ENCODE peak calls at places on chromosome X, in seven cellular contexts. One of them, this sample, is unnamed. For H3K4me1, the result is how much of the 10 kb centered on the place peaks cover.

GRCh38 chrX:1486177-1486576 is 33.5 kb upstream of the ASMTL start:
- DNase-seq in colonic mucosa: no peak
- DNase-seq in H9: no peak
- DNase-seq in K562: no peak
- DNase-seq in adrenal gland: peak
- DNase-seq in left lung: no peak
- DNase-seq in esophagus squamous epithelium: no peak
- DNase-seq in this sample: no peak

GRCh38 chrX:44312421-44312820 is 31.1 kb downstream of the EFHC2 start:
- DNase-seq in colonic mucosa: no peak
- DNase-seq in H9: no peak
- DNase-seq in K562: peak
- DNase-seq in adrenal gland: no peak
- DNase-seq in left lung: no peak
- DNase-seq in esophagus squamous epithelium: no peak
- DNase-seq in this sample: no peak

GRCh38 chrX:103626855-103627254 is 1.9 kb upstream of the TCEAL1 start:
- DNase-seq in colonic mucosa: no peak
- DNase-seq in H9: no peak
- DNase-seq in K562: no peak
- DNase-seq in adrenal gland: no peak
- DNase-seq in left lung: no peak
- DNase-seq in esophagus squamous epithelium: no peak
- DNase-seq in this sample: no peak

GRCh38 chrX:139026406-139027200 is 315.1 kb upstream of the FGF13 start:
- DNase-seq in colonic mucosa: no peak
- DNase-seq in H9: no peak
- DNase-seq in K562: no peak
- DNase-seq in adrenal gland: no peak
- DNase-seq in left lung: no peak
- DNase-seq in esophagus squamous epithelium: no peak
- DNase-seq in this sample: no peak

GRCh38 chrX:21479695-21480280 is 105.6 kb downstream of the CNKSR2 start:
- DNase-seq in colonic mucosa: no peak
- DNase-seq in H9: no peak
- DNase-seq in K562: peak
- DNase-seq in adrenal gland: no peak
- DNase-seq in left lung: no peak
- DNase-seq in esophagus squamous epithelium: no peak
- DNase-seq in this sample: peak

GRCh38 chrX:153768311-153769157 is 4.5 kb downstream of the PLXNB3 start:
- DNase-seq in colonic mucosa: no peak
- DNase-seq in H9: peak
- DNase-seq in K562: no peak
- DNase-seq in adrenal gland: no peak
- DNase-seq in left lung: peak
- DNase-seq in esophagus squamous epithelium: no peak
- DNase-seq in this sample: no peak

GRCh38 chrX:135328421-135329005 is 19.2 kb downstream of the ETDC start:
- DNase-seq in colonic mucosa: no peak
- DNase-seq in H9: no peak
- DNase-seq in K562: no peak
- DNase-seq in adrenal gland: no peak
- DNase-seq in left lung: no peak
- DNase-seq in esophagus squamous epithelium: no peak
- DNase-seq in this sample: no peak

GRCh38 chrX:139811942-139812629 is 104.1 kb upstream of the MCF2 start:
- DNase-seq in colonic mucosa: no peak
- DNase-seq in H9: no peak
- DNase-seq in K562: no peak
- DNase-seq in adrenal gland: no peak
- DNase-seq in left lung: no peak
- DNase-seq in esophagus squamous epithelium: no peak
- DNase-seq in this sample: no peak

GRCh38 chrX:83819304-83819703 is 41.6 kb upstream of the CYLC1 start:
- DNase-seq in colonic mucosa: no peak
- DNase-seq in H9: peak
- DNase-seq in K562: no peak
- DNase-seq in adrenal gland: no peak
- DNase-seq in left lung: no peak
- DNase-seq in esophagus squamous epithelium: no peak
- DNase-seq in this sample: no peak

GRCh38 chrX:50067435-50068292 is 133.1 kb downstream of the AKAP4 start:
- DNase-seq in colonic mucosa: peak
- DNase-seq in H9: peak
- DNase-seq in K562: no peak
- DNase-seq in adrenal gland: peak
- DNase-seq in left lung: no peak
- DNase-seq in esophagus squamous epithelium: no peak
- DNase-seq in this sample: no peak

GRCh38 chrX:69024287-69024686 is 141.0 kb downstream of the PJA1 start:
- DNase-seq in colonic mucosa: no peak
- DNase-seq in H9: no peak
- DNase-seq in K562: no peak
- DNase-seq in adrenal gland: no peak
- DNase-seq in left lung: no peak
- DNase-seq in esophagus squamous epithelium: no peak
- DNase-seq in this sample: no peak

GRCh38 chrX:17632942-17633341 is 104.4 kb upstream of the SCML1 start:
- DNase-seq in colonic mucosa: no peak
- DNase-seq in H9: no peak
- DNase-seq in K562: no peak
- DNase-seq in adrenal gland: no peak
- DNase-seq in left lung: no peak
- DNase-seq in esophagus squamous epithelium: no peak
- DNase-seq in this sample: no peak

GRCh38 chrX:70244881-70245280 is 10.4 kb downstream of the AWAT1 start:
- DNase-seq in colonic mucosa: no peak
- DNase-seq in H9: no peak
- DNase-seq in K562: no peak
- DNase-seq in adrenal gland: no peak
- DNase-seq in left lung: no peak
- DNase-seq in esophagus squamous epithelium: no peak
- DNase-seq in this sample: no peak

GRCh38 chrX:90012395-90012794 is 90.7 kb downstream of the TGIF2LX start:
- DNase-seq in colonic mucosa: no peak
- DNase-seq in H9: no peak
- DNase-seq in K562: no peak
- DNase-seq in adrenal gland: no peak
- DNase-seq in left lung: no peak
- DNase-seq in esophagus squamous epithelium: no peak
- DNase-seq in this sample: no peak

GRCh38 chrX:136768469-136769084 is 12.2 kb downstream of the ARHGEF6 start:
- DNase-seq in colonic mucosa: peak
- DNase-seq in H9: peak
- DNase-seq in K562: peak
- DNase-seq in adrenal gland: peak
- DNase-seq in left lung: no peak
- DNase-seq in esophagus squamous epithelium: no peak
- DNase-seq in this sample: peak

GRCh38 chrX:12825801-12826200 is 34.6 kb downstream of the PRPS2 start:
- DNase-seq in colonic mucosa: no peak
- DNase-seq in H9: no peak
- DNase-seq in K562: no peak
- DNase-seq in adrenal gland: no peak
- DNase-seq in left lung: no peak
- DNase-seq in esophagus squamous epithelium: no peak
- DNase-seq in this sample: no peak

GRCh38 chrX:133444952-133445831 is 29.9 kb upstream of the GPC4 start:
- DNase-seq in colonic mucosa: peak
- DNase-seq in H9: peak
- DNase-seq in K562: no peak
- DNase-seq in adrenal gland: no peak
- DNase-seq in left lung: no peak
- DNase-seq in esophagus squamous epithelium: no peak
- DNase-seq in this sample: no peak

GRCh38 chrX:41720125-41720780 is 3.7 kb upstream of the GPR82 start:
- DNase-seq in colonic mucosa: no peak
- DNase-seq in H9: no peak
- DNase-seq in K562: peak
- DNase-seq in adrenal gland: no peak
- DNase-seq in left lung: no peak
- DNase-seq in esophagus squamous epithelium: no peak
- DNase-seq in this sample: peak

GRCh38 chrX:74450803-74451449 is 29.6 kb downstream of the SLC16A2 start:
- DNase-seq in colonic mucosa: no peak
- DNase-seq in H9: no peak
- DNase-seq in K562: no peak
- DNase-seq in adrenal gland: peak
- DNase-seq in left lung: no peak
- DNase-seq in esophagus squamous epithelium: no peak
- DNase-seq in this sample: no peak

GRCh38 chrX:152958047-152958446 is 35.9 kb downstream of the PNMA5 start:
- DNase-seq in colonic mucosa: no peak
- DNase-seq in H9: no peak
- DNase-seq in K562: no peak
- DNase-seq in adrenal gland: no peak
- DNase-seq in left lung: no peak
- DNase-seq in esophagus squamous epithelium: no peak
- DNase-seq in this sample: no peak

GRCh38 chrX:7055386-7056137 is 92.0 kb upstream of the STS start:
- DNase-seq in colonic mucosa: peak
- DNase-seq in H9: no peak
- DNase-seq in K562: peak
- DNase-seq in adrenal gland: no peak
- DNase-seq in left lung: no peak
- DNase-seq in esophagus squamous epithelium: no peak
- DNase-seq in this sample: no peak

GRCh38 chrX:153944140-153944799 is at the start of gene RENBP:
- DNase-seq in colonic mucosa: no peak
- DNase-seq in H9: peak
- DNase-seq in K562: peak
- DNase-seq in adrenal gland: no peak
- DNase-seq in left lung: peak
- DNase-seq in esophagus squamous epithelium: no peak
- DNase-seq in this sample: no peak

GRCh38 chrX:114087543-114087942 is 496.3 kb upstream of the HTR2C start:
- DNase-seq in colonic mucosa: no peak
- DNase-seq in H9: no peak
- DNase-seq in K562: no peak
- DNase-seq in adrenal gland: no peak
- DNase-seq in left lung: no peak
- DNase-seq in esophagus squamous epithelium: no peak
- DNase-seq in this sample: no peak

GRCh38 chrX:101219840-101220191 is 230 bp downstream of the DRP2 start:
- DNase-seq in colonic mucosa: no peak
- DNase-seq in H9: no peak
- DNase-seq in K562: no peak
- DNase-seq in adrenal gland: no peak
- DNase-seq in left lung: no peak
- DNase-seq in esophagus squamous epithelium: no peak
- DNase-seq in this sample: no peak

GRCh38 chrX:138710311-138710791 is 1.2 kb downstream of the FGF13 start:
- DNase-seq in colonic mucosa: no peak
- DNase-seq in H9: peak
- DNase-seq in K562: no peak
- DNase-seq in adrenal gland: no peak
- DNase-seq in left lung: peak
- DNase-seq in esophagus squamous epithelium: no peak
- DNase-seq in this sample: no peak

GRCh38 chrX:38192007-38192625 is 28.6 kb downstream of the SRPX start:
- DNase-seq in colonic mucosa: no peak
- DNase-seq in H9: peak
- DNase-seq in K562: peak
- DNase-seq in adrenal gland: peak
- DNase-seq in left lung: no peak
- DNase-seq in esophagus squamous epithelium: no peak
- DNase-seq in this sample: no peak

GRCh38 chrX:153635788-153636668 is 11.0 kb upstream of the DUSP9 start:
- DNase-seq in colonic mucosa: no peak
- DNase-seq in H9: peak
- DNase-seq in K562: peak
- DNase-seq in adrenal gland: no peak
- DNase-seq in left lung: no peak
- DNase-seq in esophagus squamous epithelium: no peak
- DNase-seq in this sample: no peak

GRCh38 chrX:109374276-109374960 is 107.5 kb downstream of the GUCY2F start:
- DNase-seq in colonic mucosa: no peak
- DNase-seq in H9: peak
- DNase-seq in K562: no peak
- DNase-seq in adrenal gland: no peak
- DNase-seq in left lung: no peak
- DNase-seq in esophagus squamous epithelium: no peak
- DNase-seq in this sample: no peak

GRCh38 chrX:49075347-49075746 is 1.5 kb upstream of the PRAF2 start:
- DNase-seq in colonic mucosa: no peak
- DNase-seq in H9: no peak
- DNase-seq in K562: no peak
- DNase-seq in adrenal gland: no peak
- DNase-seq in left lung: no peak
- DNase-seq in esophagus squamous epithelium: no peak
- DNase-seq in this sample: no peak

GRCh38 chrX:40171513-40172168 is 73.9 kb upstream of the BCOR start:
- DNase-seq in colonic mucosa: peak
- DNase-seq in H9: peak
- DNase-seq in K562: peak
- DNase-seq in adrenal gland: no peak
- DNase-seq in left lung: peak
- DNase-seq in esophagus squamous epithelium: no peak
- DNase-seq in this sample: no peak
- H3K27ac ChIP-seq in colonic mucosa: peak
- H3K27ac ChIP-seq in H9: no peak
- H3K27ac ChIP-seq in K562: peak
- H3K27ac ChIP-seq in adrenal gland: peak
- H3K27ac ChIP-seq in left lung: peak
- H3K27ac ChIP-seq in esophagus squamous epithelium: peak
- H3K27ac ChIP-seq in this sample: peak

GRCh38 chrX:45803383-45803921 is 602.8 kb upstream of the DIPK2B start:
- DNase-seq in colonic mucosa: no peak
- DNase-seq in H9: no peak
- DNase-seq in K562: no peak
- DNase-seq in adrenal gland: no peak
- DNase-seq in left lung: no peak
- DNase-seq in esophagus squamous epithelium: no peak
- DNase-seq in this sample: no peak
- H3K4me1 ChIP-seq in colonic mucosa: under half
- H3K4me1 ChIP-seq in H9: under half
- H3K4me1 ChIP-seq in K562: under half
- H3K4me1 ChIP-seq in adrenal gland: under half
- H3K4me1 ChIP-seq in left lung: under half
- H3K4me1 ChIP-seq in esophagus squamous epithelium: under half
- H3K4me1 ChIP-seq in this sample: half or more

DNA sequence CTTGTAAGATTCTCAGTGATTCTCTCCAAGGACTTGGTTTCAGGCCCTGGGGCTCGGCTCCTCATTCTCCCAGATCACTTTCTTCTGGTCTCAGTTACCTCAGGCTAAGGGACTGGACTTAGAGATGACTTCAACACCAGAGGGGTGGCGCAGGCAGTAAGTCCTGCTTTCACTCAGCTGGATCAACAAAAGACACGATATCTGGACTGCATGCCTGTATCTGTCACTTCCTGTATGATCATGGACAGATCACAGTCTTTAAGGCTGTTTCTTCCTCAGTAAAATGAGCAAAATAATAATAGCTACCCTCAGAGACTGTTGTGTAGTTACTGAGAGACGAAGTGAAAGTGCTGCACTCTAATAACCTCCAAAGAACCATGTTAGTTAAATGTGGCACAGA is 19.5 kb upstream of the CXCR3 start:
- DNase-seq in colonic mucosa: no peak
- DNase-seq in H9: no peak
- DNase-seq in K562: peak
- DNase-seq in adrenal gland: no peak
- DNase-seq in left lung: no peak
- DNase-seq in esophagus squamous epithelium: no peak
- DNase-seq in this sample: no peak
- H3K27ac ChIP-seq in colonic mucosa: no peak
- H3K27ac ChIP-seq in H9: no peak
- H3K27ac ChIP-seq in K562: no peak
- H3K27ac ChIP-seq in adrenal gland: no peak
- H3K27ac ChIP-seq in left lung: no peak
- H3K27ac ChIP-seq in esophagus squamous epithelium: no peak
- H3K27ac ChIP-seq in this sample: peak

GRCh38 chrX:2705036-2705435 is 13.9 kb downstream of the CD99 start:
- DNase-seq in colonic mucosa: no peak
- DNase-seq in H9: no peak
- DNase-seq in K562: no peak
- DNase-seq in adrenal gland: peak
- DNase-seq in left lung: no peak
- DNase-seq in esophagus squamous epithelium: no peak
- DNase-seq in this sample: no peak
- H3K4me1 ChIP-seq in colonic mucosa: under half
- H3K4me1 ChIP-seq in H9: under half
- H3K4me1 ChIP-seq in K562: under half
- H3K4me1 ChIP-seq in adrenal gland: under half
- H3K4me1 ChIP-seq in left lung: half or more
- H3K4me1 ChIP-seq in esophagus squamous epithelium: half or more
- H3K4me1 ChIP-seq in this sample: half or more